ENCODE peak calls at places on chromosomes 3 and 15, in four cellular contexts. One of them, this sample, is unnamed.

GRCh38 chr3:15496341-15496664 is 25.2 kb downstream of the COLQ start:
- DNase-seq in DND-41: no peak
- DNase-seq in heart left ventricle: no peak
- DNase-seq in Peyer's patch: no peak
- DNase-seq in this sample: no peak

GRCh38 chr15:71116366-71116765 is 1.1 kb downstream of the THSD4 start:
- DNase-seq in DND-41: no peak
- DNase-seq in heart left ventricle: peak; percentile 45
- DNase-seq in Peyer's patch: no peak
- DNase-seq in this sample: no peak

GRCh38 chr3:175346573-175347356 is 487.6 kb downstream of the NAALADL2 start:
- DNase-seq in Peyer's patch: no peak
- DNase-seq in heart left ventricle: peak; percentile 52
- DNase-seq in DND-41: no peak
- DNase-seq in this sample: peak; percentile 52

GRCh38 chr15:76987276-76987675 is 7.7 kb upstream of the PSTPIP1 start:
- DNase-seq in heart left ventricle: no peak
- DNase-seq in Peyer's patch: no peak
- DNase-seq in DND-41: no peak
- DNase-seq in this sample: peak; percentile 41

GRCh38 chr3:160956785-160957184 is 148.4 kb downstream of the B3GALNT1 start:
- DNase-seq in DND-41: no peak
- DNase-seq in heart left ventricle: no peak
- DNase-seq in Peyer's patch: no peak
- DNase-seq in this sample: no peak

GRCh38 chr3:49022751-49023171 is 840 bp downstream of the NDUFAF3 start:
- DNase-seq in DND-41: peak; percentile 42
- DNase-seq in Peyer's patch: no peak
- DNase-seq in heart left ventricle: no peak
- DNase-seq in this sample: no peak

GRCh38 chr15:82539690-82540054 is 585 bp downstream of the RPS17 start:
- DNase-seq in DND-41: no peak
- DNase-seq in heart left ventricle: no peak
- DNase-seq in Peyer's patch: no peak
- DNase-seq in this sample: no peak

GRCh38 chr3:169628567-169628966 is 34.9 kb downstream of the MECOM start:
- DNase-seq in Peyer's patch: no peak
- DNase-seq in DND-41: no peak
- DNase-seq in heart left ventricle: no peak
- DNase-seq in this sample: no peak

GRCh38 chr3:49013738-49014660 is 4.4 kb downstream of the DALRD3 start:
- DNase-seq in heart left ventricle: no peak
- DNase-seq in DND-41: no peak
- DNase-seq in Peyer's patch: peak; percentile 51
- DNase-seq in this sample: no peak

GRCh38 chr3:46725663-46726314 is 8.1 kb upstream of the PRSS50 start:
- DNase-seq in heart left ventricle: no peak
- DNase-seq in DND-41: no peak
- DNase-seq in Peyer's patch: no peak
- DNase-seq in this sample: no peak

GRCh38 chr15:88744548-88745020 is 58.7 kb upstream of the ACAN start:
- DNase-seq in Peyer's patch: no peak
- DNase-seq in DND-41: no peak
- DNase-seq in heart left ventricle: no peak
- DNase-seq in this sample: no peak

GRCh38 chr3:122324871-122325323 is at the start of gene CSTA:
- DNase-seq in heart left ventricle: no peak
- DNase-seq in Peyer's patch: no peak
- DNase-seq in DND-41: no peak
- DNase-seq in this sample: no peak
- H3K27ac ChIP-seq in heart left ventricle: no peak within 1 kb of the TSS
- H3K27ac ChIP-seq in Peyer's patch: no peak within 1 kb of the TSS
- H3K27ac ChIP-seq in DND-41: no peak within 1 kb of the TSS
- H3K27ac ChIP-seq in this sample: peak within 1 kb of the TSS; percentile 84

GRCh38 chr15:57606816-57607215 is 15.1 kb downstream of the MYZAP start:
- DNase-seq in heart left ventricle: no peak
- DNase-seq in Peyer's patch: no peak
- DNase-seq in DND-41: no peak
- DNase-seq in this sample: no peak

GRCh38 chr15:57610130-57610529 is 18.4 kb downstream of the MYZAP start:
- DNase-seq in DND-41: no peak
- DNase-seq in heart left ventricle: peak; percentile 91
- DNase-seq in Peyer's patch: no peak
- DNase-seq in this sample: peak; percentile 81

GRCh38 chr15:57607570-57608000 is 15.9 kb downstream of the MYZAP start:
- DNase-seq in Peyer's patch: no peak
- DNase-seq in DND-41: no peak
- DNase-seq in heart left ventricle: peak; percentile 90
- DNase-seq in this sample: peak; percentile 88

GRCh38 chr15:57611938-57612337 is 20.2 kb downstream of the MYZAP start:
- DNase-seq in DND-41: no peak
- DNase-seq in Peyer's patch: no peak
- DNase-seq in heart left ventricle: no peak
- DNase-seq in this sample: peak; percentile 88

DNA sequence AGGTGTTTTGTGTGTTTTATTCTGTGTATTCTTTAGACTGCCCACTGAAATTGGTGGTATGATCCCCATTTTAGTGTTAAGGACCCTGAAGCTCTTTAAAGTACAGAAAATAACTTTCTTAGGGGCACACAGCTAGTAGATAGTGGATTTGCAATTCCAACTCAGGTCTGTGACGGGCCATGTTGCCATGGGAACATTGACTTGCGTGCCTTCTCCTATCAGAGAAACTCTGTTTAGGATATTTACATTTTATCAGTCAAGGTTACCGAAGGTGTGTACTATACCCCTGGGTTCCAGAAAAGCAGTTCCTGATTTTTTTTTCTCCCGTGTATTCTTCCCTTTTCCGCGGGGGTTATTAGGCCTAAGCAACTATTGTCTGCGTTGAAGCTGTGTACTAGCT is 19.4 kb downstream of the MYZAP start:
- DNase-seq in DND-41: no peak
- DNase-seq in heart left ventricle: no peak
- DNase-seq in Peyer's patch: no peak
- DNase-seq in this sample: no peak
- H3K27ac ChIP-seq in DND-41: no peak overlapping the region
- H3K27ac ChIP-seq in heart left ventricle: peak overlapping the region; percentile 80
- H3K27ac ChIP-seq in Peyer's patch: peak overlapping the region; percentile 42
- H3K27ac ChIP-seq in this sample: peak overlapping the region; percentile 61

GRCh38 chr3:106342386-106342785 is 473.6 kb upstream of the CBLB start:
- DNase-seq in heart left ventricle: no peak
- DNase-seq in DND-41: no peak
- DNase-seq in Peyer's patch: no peak
- DNase-seq in this sample: no peak
- H3K27ac ChIP-seq in heart left ventricle: no peak overlapping the region
- H3K27ac ChIP-seq in DND-41: no peak overlapping the region
- H3K27ac ChIP-seq in Peyer's patch: no peak overlapping the region
- H3K27ac ChIP-seq in this sample: no peak overlapping the region

GRCh38 chr3:38130631-38131065 is 6.3 kb downstream of the ACAA1 start:
- DNase-seq in heart left ventricle: peak; percentile 47
- DNase-seq in DND-41: no peak
- DNase-seq in Peyer's patch: no peak
- DNase-seq in this sample: no peak

GRCh38 chr3:38131621-38132369 is 5.1 kb downstream of the ACAA1 start:
- DNase-seq in Peyer's patch: peak; percentile 31
- DNase-seq in heart left ventricle: no peak
- DNase-seq in DND-41: no peak
- DNase-seq in this sample: peak; percentile 23

GRCh38 chr3:38133557-38134405 is 3.1 kb downstream of the ACAA1 start:
- DNase-seq in Peyer's patch: no peak
- DNase-seq in heart left ventricle: no peak
- DNase-seq in DND-41: no peak
- DNase-seq in this sample: no peak

GRCh38 chr3:38130219-38130618 is 6.7 kb downstream of the ACAA1 start:
- DNase-seq in DND-41: no peak
- DNase-seq in heart left ventricle: no peak
- DNase-seq in Peyer's patch: no peak
- DNase-seq in this sample: no peak

DNA sequence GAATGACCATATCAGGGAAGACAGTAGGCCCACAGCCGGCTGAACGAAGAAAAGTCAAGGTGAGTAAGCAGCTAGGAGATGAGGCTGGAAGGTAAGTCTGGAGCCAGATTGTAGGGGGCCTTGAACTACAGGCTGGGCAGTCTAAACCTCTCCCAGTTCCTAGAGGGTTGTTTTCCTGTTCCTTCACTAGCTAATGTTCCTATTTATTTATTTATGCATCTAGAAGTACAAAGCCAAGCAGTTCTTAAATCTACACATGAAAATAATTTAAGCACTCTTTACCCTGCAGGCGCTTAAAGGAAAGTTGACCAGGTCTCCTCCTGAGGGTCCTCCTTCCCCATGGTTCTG is 3.7 kb downstream of the ACAA1 start:
- DNase-seq in heart left ventricle: no peak
- DNase-seq in Peyer's patch: no peak
- DNase-seq in DND-41: no peak
- DNase-seq in this sample: no peak
- H3K27ac ChIP-seq in heart left ventricle: no peak overlapping the region
- H3K27ac ChIP-seq in Peyer's patch: no peak overlapping the region
- H3K27ac ChIP-seq in DND-41: no peak overlapping the region
- H3K27ac ChIP-seq in this sample: peak overlapping the region; percentile 21

GRCh38 chr3:42226470-42227425 is 39.2 kb downstream of the CCK start:
- DNase-seq in heart left ventricle: no peak
- DNase-seq in Peyer's patch: no peak
- DNase-seq in DND-41: no peak
- DNase-seq in this sample: no peak
- H3K27ac ChIP-seq in heart left ventricle: no peak overlapping the region
- H3K27ac ChIP-seq in Peyer's patch: no peak overlapping the region
- H3K27ac ChIP-seq in DND-41: no peak overlapping the region
- H3K27ac ChIP-seq in this sample: no peak overlapping the region

DNA sequence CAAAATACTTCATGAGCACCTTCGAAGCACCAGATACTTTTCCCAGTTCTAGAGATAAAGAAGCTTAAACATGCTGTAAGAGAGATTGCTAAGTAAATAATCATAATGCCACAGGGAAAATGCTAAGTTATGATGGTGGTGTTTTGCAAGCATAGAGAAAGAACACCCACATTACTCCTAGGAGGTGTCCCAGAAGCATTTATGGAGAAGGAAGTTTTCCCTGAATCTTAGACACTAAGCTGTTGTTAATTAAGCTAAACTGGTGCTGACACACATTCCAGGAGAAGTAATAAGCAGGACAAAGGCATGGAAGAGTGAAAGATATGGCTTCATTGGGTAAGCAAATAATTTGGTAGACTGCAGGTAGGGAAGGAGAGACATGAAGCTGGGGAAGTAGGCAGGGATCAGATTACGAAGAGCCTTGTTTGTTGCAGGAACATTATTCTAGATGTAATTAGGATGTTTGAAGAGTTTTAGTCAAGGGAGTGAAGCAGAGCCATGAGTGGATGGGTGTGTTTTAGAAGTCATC is 40.4 kb upstream of the CHMP2B start:
- DNase-seq in heart left ventricle: no peak
- DNase-seq in Peyer's patch: no peak
- DNase-seq in DND-41: no peak
- DNase-seq in this sample: no peak
- H3K27ac ChIP-seq in heart left ventricle: no peak overlapping the region
- H3K27ac ChIP-seq in Peyer's patch: no peak overlapping the region
- H3K27ac ChIP-seq in DND-41: no peak overlapping the region
- H3K27ac ChIP-seq in this sample: no peak overlapping the region

GRCh38 chr3:71581451-71581980 is 2.0 kb downstream of the FOXP1 start:
- DNase-seq in Peyer's patch: peak; percentile 23
- DNase-seq in heart left ventricle: peak; percentile 37
- DNase-seq in DND-41: peak; percentile 50
- DNase-seq in this sample: no peak
- H3K27ac ChIP-seq in Peyer's patch: peak overlapping the region; percentile 95
- H3K27ac ChIP-seq in heart left ventricle: peak overlapping the region; percentile 98
- H3K27ac ChIP-seq in DND-41: peak overlapping the region; percentile 99
- H3K27ac ChIP-seq in this sample: peak overlapping the region; percentile 96